ENCODE peak calls at places on chromosomes 7 and 10, in four cellular contexts. One of them, this sample, is unnamed.

GRCh38 chr10:26449726-26450125 is 11.6 kb downstream of the APBB1IP start:
- DNase-seq in AG04450: no peak
- DNase-seq in fibroblast of the aortic adventitia: no peak
- DNase-seq in body of pancreas: no peak
- DNase-seq in this sample: no peak

GRCh38 chr7:56062382-56062781 is 1.7 kb upstream of the SUMF2 start:
- DNase-seq in body of pancreas: no peak
- DNase-seq in AG04450: peak
- DNase-seq in fibroblast of the aortic adventitia: peak
- DNase-seq in this sample: no peak

GRCh38 chr7:115782716-115783460 is 247.7 kb downstream of the TFEC start:
- DNase-seq in fibroblast of the aortic adventitia: peak
- DNase-seq in body of pancreas: no peak
- DNase-seq in AG04450: no peak
- DNase-seq in this sample: no peak

GRCh38 chr7:39910108-39910869 is 39.8 kb upstream of the CDK13 start:
- DNase-seq in AG04450: peak
- DNase-seq in fibroblast of the aortic adventitia: peak
- DNase-seq in body of pancreas: no peak
- DNase-seq in this sample: no peak

GRCh38 chr10:15293862-15294835 is 76.9 kb downstream of the FAM171A1 start:
- DNase-seq in fibroblast of the aortic adventitia: peak
- DNase-seq in body of pancreas: no peak
- DNase-seq in AG04450: no peak
- DNase-seq in this sample: no peak

GRCh38 chr7:27164381-27165088 is 802 bp downstream of the HOXA9 start:
- DNase-seq in AG04450: no peak
- DNase-seq in fibroblast of the aortic adventitia: no peak
- DNase-seq in body of pancreas: no peak
- DNase-seq in this sample: no peak

GRCh38 chr10:93916257-93917063 is 22.7 kb downstream of the SLC35G1 start:
- DNase-seq in fibroblast of the aortic adventitia: peak
- DNase-seq in body of pancreas: no peak
- DNase-seq in AG04450: peak
- DNase-seq in this sample: no peak

GRCh38 chr10:93261961-93262610 is 188.4 kb downstream of the CYP26A1 start:
- DNase-seq in body of pancreas: no peak
- DNase-seq in AG04450: no peak
- DNase-seq in fibroblast of the aortic adventitia: peak
- DNase-seq in this sample: no peak

GRCh38 chr7:37081436-37081835 is 357.1 kb upstream of the AOAH start:
- DNase-seq in fibroblast of the aortic adventitia: no peak
- DNase-seq in body of pancreas: peak
- DNase-seq in AG04450: no peak
- DNase-seq in this sample: no peak

GRCh38 chr7:47693161-47693740 is 111.3 kb upstream of the TNS3 start:
- DNase-seq in body of pancreas: no peak
- DNase-seq in AG04450: no peak
- DNase-seq in fibroblast of the aortic adventitia: peak
- DNase-seq in this sample: no peak

GRCh38 chr7:14899065-14899464 is 3.5 kb downstream of the DGKB start:
- DNase-seq in fibroblast of the aortic adventitia: peak
- DNase-seq in AG04450: no peak
- DNase-seq in body of pancreas: no peak
- DNase-seq in this sample: no peak

GRCh38 chr7:75920431-75921161 is 5.6 kb downstream of the POR start:
- DNase-seq in AG04450: no peak
- DNase-seq in body of pancreas: no peak
- DNase-seq in fibroblast of the aortic adventitia: peak
- DNase-seq in this sample: no peak

GRCh38 chr10:71231196-71231595 is 18.8 kb downstream of the UNC5B start:
- DNase-seq in fibroblast of the aortic adventitia: no peak
- DNase-seq in AG04450: no peak
- DNase-seq in body of pancreas: no peak
- DNase-seq in this sample: no peak

GRCh38 chr7:44534501-44534900 is 6.6 kb downstream of the NPC1L1 start:
- DNase-seq in AG04450: no peak
- DNase-seq in body of pancreas: peak
- DNase-seq in fibroblast of the aortic adventitia: no peak
- DNase-seq in this sample: peak

GRCh38 chr7:105268511-105269392 is 120.0 kb downstream of the SRPK2 start:
- DNase-seq in fibroblast of the aortic adventitia: peak
- DNase-seq in AG04450: peak
- DNase-seq in body of pancreas: peak
- DNase-seq in this sample: peak

GRCh38 chr10:95467162-95467599 is 94.0 kb downstream of the SORBS1 start:
- DNase-seq in body of pancreas: peak
- DNase-seq in AG04450: no peak
- DNase-seq in fibroblast of the aortic adventitia: no peak
- DNase-seq in this sample: no peak

GRCh38 chr10:14040787-14041631 is 289.7 kb downstream of the FRMD4A start:
- DNase-seq in body of pancreas: no peak
- DNase-seq in AG04450: no peak
- DNase-seq in fibroblast of the aortic adventitia: peak
- DNase-seq in this sample: peak

GRCh38 chr10:112562803-112563663 is 116.0 kb downstream of the VTI1A start:
- DNase-seq in body of pancreas: no peak
- DNase-seq in AG04450: no peak
- DNase-seq in fibroblast of the aortic adventitia: no peak
- DNase-seq in this sample: no peak

GRCh38 chr7:15561840-15562239 is at the start of gene AGMO:
- DNase-seq in AG04450: no peak
- DNase-seq in fibroblast of the aortic adventitia: peak
- DNase-seq in body of pancreas: peak
- DNase-seq in this sample: no peak

GRCh38 chr7:116258734-116259133 is 48.4 kb downstream of the TES start:
- DNase-seq in body of pancreas: peak
- DNase-seq in fibroblast of the aortic adventitia: peak
- DNase-seq in AG04450: no peak
- DNase-seq in this sample: no peak

GRCh38 chr10:120221873-120222485 is 235.0 kb upstream of the PLPP4 start:
- DNase-seq in AG04450: no peak
- DNase-seq in fibroblast of the aortic adventitia: peak
- DNase-seq in body of pancreas: peak
- DNase-seq in this sample: peak

GRCh38 chr10:124545756-124546369 is 84.2 kb downstream of the LHPP start:
- DNase-seq in fibroblast of the aortic adventitia: no peak
- DNase-seq in AG04450: no peak
- DNase-seq in body of pancreas: no peak
- DNase-seq in this sample: no peak

GRCh38 chr7:97024209-97025129 is at the start of gene DLX5:
- DNase-seq in body of pancreas: no peak
- DNase-seq in fibroblast of the aortic adventitia: peak
- DNase-seq in AG04450: no peak
- DNase-seq in this sample: no peak

GRCh38 chr7:27160147-27160545 is 3.7 kb upstream of the HOXA7 start:
- DNase-seq in body of pancreas: no peak
- DNase-seq in fibroblast of the aortic adventitia: no peak
- DNase-seq in AG04450: no peak
- DNase-seq in this sample: no peak

DNA sequence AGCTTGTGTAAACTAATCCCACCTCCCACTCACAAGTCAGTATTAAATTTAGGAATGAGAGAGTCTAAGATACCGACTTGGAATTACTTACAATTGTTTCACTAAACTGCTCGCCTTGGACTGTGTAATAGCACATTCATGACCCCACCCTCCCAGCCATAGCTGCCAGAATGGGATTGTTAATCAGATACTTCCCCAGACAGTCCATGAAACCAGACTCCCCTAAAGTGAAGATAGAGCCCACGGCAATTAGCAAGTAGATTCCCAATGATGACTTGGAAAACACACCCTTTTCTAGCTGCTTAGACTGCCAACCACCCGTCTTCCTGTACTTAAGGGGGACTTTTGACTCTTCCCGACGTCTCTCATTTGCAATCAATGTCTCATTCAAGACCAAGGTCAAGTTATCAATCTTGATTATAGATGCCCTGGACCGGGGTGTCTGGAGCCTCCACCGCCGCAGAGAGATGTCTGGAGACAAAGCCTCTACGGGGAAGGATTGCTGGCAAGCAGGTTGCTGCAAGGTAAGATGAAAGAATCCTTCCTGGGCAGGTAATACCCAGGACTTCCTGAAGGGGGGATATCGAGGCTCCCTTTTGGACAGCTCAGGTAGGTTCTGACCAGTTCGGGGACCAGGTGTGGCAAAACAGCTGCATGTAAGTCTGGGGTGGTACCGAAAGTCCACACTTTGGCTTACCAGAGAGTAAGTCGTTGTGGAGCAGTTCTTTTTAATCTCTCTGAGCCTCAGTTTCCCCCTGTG is 12.6 kb upstream of the CUX1 start:
- DNase-seq in fibroblast of the aortic adventitia: peak
- DNase-seq in body of pancreas: peak
- DNase-seq in AG04450: no peak
- DNase-seq in this sample: no peak
- TF ChIP-seq CTCF in fibroblast of the aortic adventitia: peak
- TF ChIP-seq CTCF in body of pancreas: peak
- TF ChIP-seq CTCF in AG04450: peak
- TF ChIP-seq CTCF in this sample: peak

DNA sequence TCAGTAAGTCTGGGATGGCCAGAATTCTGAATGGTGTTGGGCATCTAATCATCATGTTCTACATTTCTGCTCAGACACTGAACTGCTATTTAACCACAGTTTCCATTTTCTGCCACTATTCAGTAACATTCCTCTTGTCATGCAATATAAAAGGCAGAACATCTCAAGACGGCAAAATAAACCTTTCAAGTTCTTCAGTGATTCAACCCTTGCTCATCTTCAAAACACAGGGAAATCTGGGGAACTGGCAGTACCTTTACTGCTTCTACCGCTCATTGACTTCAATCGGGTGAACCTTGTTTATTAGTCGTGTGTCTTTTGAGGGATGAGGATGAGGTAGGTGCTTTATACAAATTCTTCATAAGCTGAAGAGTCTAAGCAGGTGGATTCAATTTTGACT is 184.7 kb upstream of the ANK3 start:
- DNase-seq in fibroblast of the aortic adventitia: no peak
- DNase-seq in body of pancreas: no peak
- DNase-seq in AG04450: no peak
- DNase-seq in this sample: no peak
- H3K4me3 ChIP-seq in fibroblast of the aortic adventitia: no peak
- H3K4me3 ChIP-seq in body of pancreas: no peak
- H3K4me3 ChIP-seq in AG04450: no peak
- H3K4me3 ChIP-seq in this sample: no peak

DNA sequence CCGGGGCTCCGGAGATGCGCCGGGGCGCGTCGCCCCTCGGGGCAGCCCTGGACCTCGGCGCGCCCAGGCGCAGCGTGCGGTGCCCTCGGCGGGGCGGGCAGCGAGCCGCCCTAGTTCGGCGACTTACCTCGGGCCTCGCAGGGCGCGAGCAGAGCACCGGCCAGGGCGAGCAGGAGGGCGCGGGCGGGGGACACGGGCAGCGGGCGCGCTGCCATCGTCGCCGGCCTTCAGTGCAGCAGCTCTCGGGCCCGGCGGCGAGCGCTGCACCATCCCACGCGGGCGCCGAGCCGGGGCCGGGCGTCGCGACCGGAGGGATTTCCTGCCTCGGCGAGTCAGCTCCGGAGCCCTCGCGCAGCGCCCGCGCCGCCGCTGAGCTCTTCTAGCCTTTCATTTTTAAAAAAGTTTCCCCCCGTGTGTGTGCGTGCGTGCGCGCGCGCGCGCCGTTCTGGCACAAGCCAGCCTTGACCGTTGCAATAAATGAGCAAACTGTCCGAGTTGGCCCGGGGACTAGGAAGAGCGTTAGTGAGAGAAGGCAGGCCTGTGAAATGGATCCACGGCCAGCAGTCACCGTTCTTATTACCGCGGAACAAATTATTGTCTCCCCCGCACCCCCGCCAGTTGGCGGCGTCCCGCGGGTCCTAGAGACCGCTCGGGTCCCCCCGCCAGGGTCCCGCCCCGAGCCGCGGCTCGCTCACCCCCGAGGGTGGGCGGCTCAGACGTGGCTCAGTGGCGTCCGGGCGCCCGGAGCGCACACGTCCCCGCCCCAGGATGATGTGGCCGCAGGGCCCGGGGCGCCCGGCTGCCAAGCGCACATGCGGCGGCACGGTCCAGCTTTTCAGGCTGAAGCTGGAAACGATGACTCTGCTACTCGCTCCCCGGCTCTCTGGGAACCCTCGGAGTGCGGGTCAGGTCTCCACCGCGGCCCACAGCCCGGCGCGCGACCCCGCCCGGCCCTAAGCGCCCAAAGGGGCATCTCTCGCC is at the start of gene ADAM12:
- DNase-seq in AG04450: no peak
- DNase-seq in fibroblast of the aortic adventitia: peak
- DNase-seq in body of pancreas: peak
- DNase-seq in this sample: peak
- TF ChIP-seq CTCF in AG04450: no peak
- TF ChIP-seq CTCF in fibroblast of the aortic adventitia: no peak
- TF ChIP-seq CTCF in body of pancreas: no peak
- TF ChIP-seq CTCF in this sample: no peak

GRCh38 chr7:43114451-43114765 is 2.0 kb downstream of the HECW1 start:
- DNase-seq in fibroblast of the aortic adventitia: no peak
- DNase-seq in AG04450: no peak
- DNase-seq in body of pancreas: no peak
- DNase-seq in this sample: no peak
- H3K4me3 ChIP-seq in fibroblast of the aortic adventitia: no peak
- H3K4me3 ChIP-seq in AG04450: no peak
- H3K4me3 ChIP-seq in body of pancreas: no peak
- H3K4me3 ChIP-seq in this sample: no peak

DNA sequence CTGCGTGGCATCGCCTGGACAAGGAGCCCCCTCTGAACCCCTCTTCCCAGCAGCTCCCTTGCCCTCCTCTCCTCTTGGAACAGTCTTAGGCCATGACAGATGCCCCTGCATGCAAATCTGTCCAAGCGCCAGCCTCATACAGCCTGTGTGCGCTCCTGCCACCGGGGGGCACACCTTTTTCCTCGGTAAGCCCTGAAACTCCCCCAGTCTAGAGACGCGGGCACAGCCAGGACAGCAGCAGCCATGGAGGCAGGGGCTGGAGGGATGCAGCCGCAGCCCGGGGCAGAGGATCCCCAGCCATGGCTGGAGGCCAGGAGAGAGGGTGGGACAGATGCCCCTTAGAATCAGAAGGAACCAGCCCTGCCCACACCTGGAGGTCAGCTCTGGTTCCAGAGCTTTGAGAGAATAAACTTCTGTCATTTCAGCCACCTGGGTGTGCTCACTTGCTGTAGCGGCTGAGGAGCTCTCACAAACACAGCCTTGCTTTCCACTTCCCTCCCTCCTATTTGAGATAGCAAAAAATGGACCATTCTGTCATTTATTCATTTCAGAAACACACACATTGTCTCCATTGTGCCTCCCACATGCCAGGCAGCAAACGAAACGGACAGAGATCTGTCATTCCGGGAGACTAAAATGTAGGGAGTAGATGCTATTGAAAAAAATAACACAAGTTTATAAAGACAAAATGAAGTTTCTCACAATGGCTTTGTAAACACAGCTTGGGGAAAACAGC is 241.5 kb downstream of the WDR37 start:
- DNase-seq in body of pancreas: no peak
- DNase-seq in fibroblast of the aortic adventitia: no peak
- DNase-seq in AG04450: no peak
- DNase-seq in this sample: no peak
- TF ChIP-seq CTCF in body of pancreas: no peak
- TF ChIP-seq CTCF in fibroblast of the aortic adventitia: no peak
- TF ChIP-seq CTCF in AG04450: no peak
- TF ChIP-seq CTCF in this sample: peak